ENCODE peak calls at places on chromosome 6, in six cellular contexts. One of them, this sample, is unnamed.

GRCh38 chr6:131740161-131740560 is 29.3 kb upstream of the CTAGE9 start:
- DNase-seq in B cell: no peak
- DNase-seq in activated B cell treated with CpG ODN at 0.5 μM for 24 hours: no peak
- DNase-seq in cardiac fibroblast: no peak
- DNase-seq in esophagus squamous epithelium: no peak
- DNase-seq in astrocyte of the spinal cord: peak
- DNase-seq in this sample: no peak

GRCh38 chr6:156777577-156777865 is 343 bp downstream of the ARID1B start:
- DNase-seq in B cell: peak
- DNase-seq in astrocyte of the spinal cord: no peak
- DNase-seq in cardiac fibroblast: no peak
- DNase-seq in esophagus squamous epithelium: no peak
- DNase-seq in activated B cell treated with CpG ODN at 0.5 μM for 24 hours: no peak
- DNase-seq in this sample: no peak

GRCh38 chr6:40791004-40791403 is 203.8 kb upstream of the LRFN2 start:
- DNase-seq in activated B cell treated with CpG ODN at 0.5 μM for 24 hours: no peak
- DNase-seq in cardiac fibroblast: no peak
- DNase-seq in astrocyte of the spinal cord: no peak
- DNase-seq in B cell: no peak
- DNase-seq in esophagus squamous epithelium: no peak
- DNase-seq in this sample: no peak

GRCh38 chr6:52217761-52218160 is 26.5 kb downstream of the IL17F start:
- DNase-seq in cardiac fibroblast: no peak
- DNase-seq in esophagus squamous epithelium: no peak
- DNase-seq in astrocyte of the spinal cord: no peak
- DNase-seq in activated B cell treated with CpG ODN at 0.5 μM for 24 hours: no peak
- DNase-seq in B cell: no peak
- DNase-seq in this sample: no peak

GRCh38 chr6:80622641-80623040 is 516.2 kb downstream of the BCKDHB start:
- DNase-seq in cardiac fibroblast: no peak
- DNase-seq in activated B cell treated with CpG ODN at 0.5 μM for 24 hours: no peak
- DNase-seq in B cell: no peak
- DNase-seq in astrocyte of the spinal cord: no peak
- DNase-seq in esophagus squamous epithelium: no peak
- DNase-seq in this sample: no peak

GRCh38 chr6:41577865-41578713 is 31.9 kb downstream of the FOXP4 start:
- DNase-seq in activated B cell treated with CpG ODN at 0.5 μM for 24 hours: no peak
- DNase-seq in esophagus squamous epithelium: no peak
- DNase-seq in cardiac fibroblast: peak
- DNase-seq in astrocyte of the spinal cord: peak
- DNase-seq in B cell: no peak
- DNase-seq in this sample: no peak

GRCh38 chr6:153673214-153673613 is 365.8 kb upstream of the OPRM1 start:
- DNase-seq in astrocyte of the spinal cord: no peak
- DNase-seq in activated B cell treated with CpG ODN at 0.5 μM for 24 hours: no peak
- DNase-seq in cardiac fibroblast: no peak
- DNase-seq in B cell: no peak
- DNase-seq in esophagus squamous epithelium: no peak
- DNase-seq in this sample: no peak

GRCh38 chr6:506508-506907 is 115.0 kb downstream of the IRF4 start:
- DNase-seq in B cell: no peak
- DNase-seq in cardiac fibroblast: no peak
- DNase-seq in esophagus squamous epithelium: no peak
- DNase-seq in activated B cell treated with CpG ODN at 0.5 μM for 24 hours: no peak
- DNase-seq in astrocyte of the spinal cord: no peak
- DNase-seq in this sample: no peak

GRCh38 chr6:135002229-135002844 is 52.3 kb downstream of the HBS1L start:
- DNase-seq in activated B cell treated with CpG ODN at 0.5 μM for 24 hours: no peak
- DNase-seq in astrocyte of the spinal cord: peak
- DNase-seq in cardiac fibroblast: peak
- DNase-seq in esophagus squamous epithelium: no peak
- DNase-seq in B cell: no peak
- DNase-seq in this sample: no peak

GRCh38 chr6:112155900-112156299 is 68.5 kb downstream of the FAM229B start:
- DNase-seq in astrocyte of the spinal cord: no peak
- DNase-seq in B cell: no peak
- DNase-seq in esophagus squamous epithelium: no peak
- DNase-seq in activated B cell treated with CpG ODN at 0.5 μM for 24 hours: no peak
- DNase-seq in cardiac fibroblast: peak
- DNase-seq in this sample: no peak

GRCh38 chr6:90293319-90293937 is 3.2 kb downstream of the BACH2 start:
- DNase-seq in astrocyte of the spinal cord: no peak
- DNase-seq in activated B cell treated with CpG ODN at 0.5 μM for 24 hours: no peak
- DNase-seq in esophagus squamous epithelium: no peak
- DNase-seq in B cell: no peak
- DNase-seq in cardiac fibroblast: no peak
- DNase-seq in this sample: no peak

GRCh38 chr6:2127484-2127911 is 117.9 kb downstream of the GMDS start:
- DNase-seq in esophagus squamous epithelium: no peak
- DNase-seq in B cell: peak
- DNase-seq in activated B cell treated with CpG ODN at 0.5 μM for 24 hours: peak
- DNase-seq in astrocyte of the spinal cord: no peak
- DNase-seq in cardiac fibroblast: peak
- DNase-seq in this sample: no peak

GRCh38 chr6:147285087-147285855 is 81.1 kb downstream of the STXBP5 start:
- DNase-seq in activated B cell treated with CpG ODN at 0.5 μM for 24 hours: no peak
- DNase-seq in cardiac fibroblast: peak
- DNase-seq in esophagus squamous epithelium: no peak
- DNase-seq in B cell: peak
- DNase-seq in astrocyte of the spinal cord: peak
- DNase-seq in this sample: no peak

GRCh38 chr6:109869398-109870165 is 108.5 kb upstream of the GPR6 start:
- DNase-seq in astrocyte of the spinal cord: no peak
- DNase-seq in esophagus squamous epithelium: no peak
- DNase-seq in cardiac fibroblast: peak
- DNase-seq in B cell: no peak
- DNase-seq in activated B cell treated with CpG ODN at 0.5 μM for 24 hours: no peak
- DNase-seq in this sample: no peak

GRCh38 chr6:10862361-10862760 is 19.5 kb downstream of the GCM2 start:
- DNase-seq in B cell: no peak
- DNase-seq in astrocyte of the spinal cord: no peak
- DNase-seq in activated B cell treated with CpG ODN at 0.5 μM for 24 hours: no peak
- DNase-seq in cardiac fibroblast: no peak
- DNase-seq in esophagus squamous epithelium: no peak
- DNase-seq in this sample: no peak

GRCh38 chr6:75266716-75267291 is 17.8 kb downstream of the TMEM30A start:
- DNase-seq in activated B cell treated with CpG ODN at 0.5 μM for 24 hours: no peak
- DNase-seq in esophagus squamous epithelium: no peak
- DNase-seq in cardiac fibroblast: peak
- DNase-seq in B cell: peak
- DNase-seq in astrocyte of the spinal cord: peak
- DNase-seq in this sample: no peak

GRCh38 chr6:36581716-36582115 is 12.4 kb upstream of the SRSF3 start:
- DNase-seq in activated B cell treated with CpG ODN at 0.5 μM for 24 hours: no peak
- DNase-seq in astrocyte of the spinal cord: no peak
- DNase-seq in cardiac fibroblast: no peak
- DNase-seq in esophagus squamous epithelium: no peak
- DNase-seq in B cell: no peak
- DNase-seq in this sample: no peak

GRCh38 chr6:147961473-147962141 is 381.0 kb upstream of the SASH1 start:
- DNase-seq in astrocyte of the spinal cord: no peak
- DNase-seq in B cell: no peak
- DNase-seq in cardiac fibroblast: no peak
- DNase-seq in esophagus squamous epithelium: no peak
- DNase-seq in activated B cell treated with CpG ODN at 0.5 μM for 24 hours: no peak
- DNase-seq in this sample: no peak

GRCh38 chr6:28383235-28384142 is 16.1 kb downstream of the ZSCAN12 start:
- DNase-seq in cardiac fibroblast: peak
- DNase-seq in esophagus squamous epithelium: peak
- DNase-seq in astrocyte of the spinal cord: peak
- DNase-seq in activated B cell treated with CpG ODN at 0.5 μM for 24 hours: peak
- DNase-seq in B cell: peak
- DNase-seq in this sample: peak

GRCh38 chr6:4620284-4621228 is 155.6 kb upstream of the CDYL start:
- DNase-seq in activated B cell treated with CpG ODN at 0.5 μM for 24 hours: no peak
- DNase-seq in B cell: no peak
- DNase-seq in astrocyte of the spinal cord: no peak
- DNase-seq in cardiac fibroblast: no peak
- DNase-seq in esophagus squamous epithelium: no peak
- DNase-seq in this sample: no peak

GRCh38 chr6:7140631-7141366 is 33.0 kb downstream of the RREB1 start:
- DNase-seq in B cell: peak
- DNase-seq in astrocyte of the spinal cord: peak
- DNase-seq in cardiac fibroblast: peak
- DNase-seq in esophagus squamous epithelium: peak
- DNase-seq in activated B cell treated with CpG ODN at 0.5 μM for 24 hours: peak
- DNase-seq in this sample: peak

GRCh38 chr6:72820906-72821305 is 199.0 kb downstream of the KCNQ5 start:
- DNase-seq in astrocyte of the spinal cord: no peak
- DNase-seq in esophagus squamous epithelium: no peak
- DNase-seq in activated B cell treated with CpG ODN at 0.5 μM for 24 hours: no peak
- DNase-seq in cardiac fibroblast: no peak
- DNase-seq in B cell: no peak
- DNase-seq in this sample: no peak

GRCh38 chr6:167828325-167828956 is 1.7 kb downstream of the AFDN start:
- DNase-seq in astrocyte of the spinal cord: no peak
- DNase-seq in activated B cell treated with CpG ODN at 0.5 μM for 24 hours: no peak
- DNase-seq in B cell: no peak
- DNase-seq in cardiac fibroblast: no peak
- DNase-seq in esophagus squamous epithelium: no peak
- DNase-seq in this sample: no peak

GRCh38 chr6:68777956-68778355 is 142.9 kb downstream of the ADGRB3 start:
- DNase-seq in activated B cell treated with CpG ODN at 0.5 μM for 24 hours: no peak
- DNase-seq in esophagus squamous epithelium: no peak
- DNase-seq in B cell: no peak
- DNase-seq in astrocyte of the spinal cord: peak
- DNase-seq in cardiac fibroblast: peak
- DNase-seq in this sample: no peak

GRCh38 chr6:114520976-114521375 is 178.2 kb upstream of the HS3ST5 start:
- DNase-seq in activated B cell treated with CpG ODN at 0.5 μM for 24 hours: no peak
- DNase-seq in astrocyte of the spinal cord: no peak
- DNase-seq in B cell: no peak
- DNase-seq in cardiac fibroblast: no peak
- DNase-seq in esophagus squamous epithelium: no peak
- DNase-seq in this sample: no peak

GRCh38 chr6:42131531-42131930 is 10.9 kb downstream of the C6orf132 start:
- DNase-seq in B cell: no peak
- DNase-seq in astrocyte of the spinal cord: peak
- DNase-seq in activated B cell treated with CpG ODN at 0.5 μM for 24 hours: no peak
- DNase-seq in esophagus squamous epithelium: no peak
- DNase-seq in cardiac fibroblast: peak
- DNase-seq in this sample: no peak

GRCh38 chr6:44044154-44044539 is 83.1 kb downstream of the MRPL14 start:
- DNase-seq in B cell: no peak
- DNase-seq in astrocyte of the spinal cord: peak
- DNase-seq in esophagus squamous epithelium: no peak
- DNase-seq in cardiac fibroblast: no peak
- DNase-seq in activated B cell treated with CpG ODN at 0.5 μM for 24 hours: no peak
- DNase-seq in this sample: no peak

GRCh38 chr6:71510057-71510713 is 221.6 kb downstream of the OGFRL1 start:
- DNase-seq in astrocyte of the spinal cord: peak
- DNase-seq in activated B cell treated with CpG ODN at 0.5 μM for 24 hours: no peak
- DNase-seq in B cell: peak
- DNase-seq in cardiac fibroblast: peak
- DNase-seq in esophagus squamous epithelium: no peak
- DNase-seq in this sample: no peak

GRCh38 chr6:23174781-23175361 is 605.5 kb downstream of the HDGFL1 start:
- DNase-seq in activated B cell treated with CpG ODN at 0.5 μM for 24 hours: no peak
- DNase-seq in B cell: no peak
- DNase-seq in cardiac fibroblast: peak
- DNase-seq in esophagus squamous epithelium: no peak
- DNase-seq in astrocyte of the spinal cord: peak
- DNase-seq in this sample: no peak

GRCh38 chr6:108875161-108875555 is 26.9 kb downstream of the ARMC2 start:
- DNase-seq in esophagus squamous epithelium: no peak
- DNase-seq in astrocyte of the spinal cord: no peak
- DNase-seq in activated B cell treated with CpG ODN at 0.5 μM for 24 hours: no peak
- DNase-seq in B cell: no peak
- DNase-seq in cardiac fibroblast: no peak
- DNase-seq in this sample: no peak

GRCh38 chr6:36362551-36363389 is 24.7 kb downstream of the ETV7 start:
- DNase-seq in B cell: no peak
- DNase-seq in esophagus squamous epithelium: no peak
- DNase-seq in cardiac fibroblast: no peak
- DNase-seq in astrocyte of the spinal cord: no peak
- DNase-seq in activated B cell treated with CpG ODN at 0.5 μM for 24 hours: no peak
- DNase-seq in this sample: peak

GRCh38 chr6:45388328-45388727 is 10.6 kb upstream of the SUPT3H start:
- DNase-seq in cardiac fibroblast: peak
- DNase-seq in B cell: no peak
- DNase-seq in esophagus squamous epithelium: no peak
- DNase-seq in astrocyte of the spinal cord: no peak
- DNase-seq in activated B cell treated with CpG ODN at 0.5 μM for 24 hours: no peak
- DNase-seq in this sample: no peak

GRCh38 chr6:45432944-45433343 is 55.2 kb upstream of the SUPT3H start:
- DNase-seq in activated B cell treated with CpG ODN at 0.5 μM for 24 hours: no peak
- DNase-seq in cardiac fibroblast: peak
- DNase-seq in astrocyte of the spinal cord: peak
- DNase-seq in B cell: no peak
- DNase-seq in esophagus squamous epithelium: no peak
- DNase-seq in this sample: no peak

GRCh38 chr6:155528982-155529453 is 73.4 kb upstream of the NOX3 start:
- DNase-seq in cardiac fibroblast: peak
- DNase-seq in B cell: no peak
- DNase-seq in activated B cell treated with CpG ODN at 0.5 μM for 24 hours: no peak
- DNase-seq in astrocyte of the spinal cord: peak
- DNase-seq in esophagus squamous epithelium: no peak
- DNase-seq in this sample: peak

GRCh38 chr6:140078552-140079126 is 704.2 kb upstream of the CITED2 start:
- DNase-seq in B cell: no peak
- DNase-seq in activated B cell treated with CpG ODN at 0.5 μM for 24 hours: no peak
- DNase-seq in esophagus squamous epithelium: no peak
- DNase-seq in astrocyte of the spinal cord: peak
- DNase-seq in cardiac fibroblast: peak
- DNase-seq in this sample: no peak

GRCh38 chr6:3455490-3456394 is 1.1 kb downstream of the SLC22A23 start:
- DNase-seq in astrocyte of the spinal cord: no peak
- DNase-seq in esophagus squamous epithelium: no peak
- DNase-seq in activated B cell treated with CpG ODN at 0.5 μM for 24 hours: peak
- DNase-seq in B cell: peak
- DNase-seq in cardiac fibroblast: no peak
- DNase-seq in this sample: no peak
- TF ChIP-seq CTCF in astrocyte of the spinal cord: no peak
- TF ChIP-seq CTCF in esophagus squamous epithelium: no peak
- TF ChIP-seq CTCF in activated B cell treated with CpG ODN at 0.5 μM for 24 hours: no peak
- TF ChIP-seq CTCF in B cell: no peak
- TF ChIP-seq CTCF in cardiac fibroblast: no peak
- TF ChIP-seq CTCF in this sample: no peak

GRCh38 chr6:149089508-149089907 is 228.0 kb upstream of the TAB2 start:
- DNase-seq in cardiac fibroblast: no peak
- DNase-seq in esophagus squamous epithelium: no peak
- DNase-seq in activated B cell treated with CpG ODN at 0.5 μM for 24 hours: no peak
- DNase-seq in B cell: no peak
- DNase-seq in astrocyte of the spinal cord: no peak
- DNase-seq in this sample: no peak
- TF ChIP-seq CTCF in cardiac fibroblast: no peak
- TF ChIP-seq CTCF in esophagus squamous epithelium: no peak
- TF ChIP-seq CTCF in activated B cell treated with CpG ODN at 0.5 μM for 24 hours: no peak
- TF ChIP-seq CTCF in B cell: no peak
- TF ChIP-seq CTCF in astrocyte of the spinal cord: peak
- TF ChIP-seq CTCF in this sample: no peak

GRCh38 chr6:38337819-38338465 is 301.8 kb downstream of the BTBD9 start:
- DNase-seq in B cell: no peak
- DNase-seq in activated B cell treated with CpG ODN at 0.5 μM for 24 hours: no peak
- DNase-seq in esophagus squamous epithelium: no peak
- DNase-seq in cardiac fibroblast: peak
- DNase-seq in astrocyte of the spinal cord: peak
- DNase-seq in this sample: no peak
- TF ChIP-seq CTCF in B cell: no peak
- TF ChIP-seq CTCF in activated B cell treated with CpG ODN at 0.5 μM for 24 hours: no peak
- TF ChIP-seq CTCF in esophagus squamous epithelium: no peak
- TF ChIP-seq CTCF in cardiac fibroblast: peak
- TF ChIP-seq CTCF in astrocyte of the spinal cord: peak
- TF ChIP-seq CTCF in this sample: no peak

GRCh38 chr6:127539292-127539691 is 20.2 kb upstream of the MTCL3 start:
- DNase-seq in B cell: peak
- DNase-seq in astrocyte of the spinal cord: peak
- DNase-seq in activated B cell treated with CpG ODN at 0.5 μM for 24 hours: no peak
- DNase-seq in cardiac fibroblast: peak
- DNase-seq in esophagus squamous epithelium: no peak
- DNase-seq in this sample: no peak
- TF ChIP-seq CTCF in B cell: peak
- TF ChIP-seq CTCF in astrocyte of the spinal cord: no peak
- TF ChIP-seq CTCF in activated B cell treated with CpG ODN at 0.5 μM for 24 hours: no peak
- TF ChIP-seq CTCF in cardiac fibroblast: peak
- TF ChIP-seq CTCF in esophagus squamous epithelium: peak
- TF ChIP-seq CTCF in this sample: peak